ENCODE peak calls at places on chromosomes 16 and 17, in seven cellular contexts. I, O, U, B, R, Z and G are unnamed samples.

GRCh38 chr16:12793120-12793889 is 10.4 kb downstream of the CPPED1 start:
- DNase-seq in I (no peak), O (no peak), U (no peak), B (no peak), R (no peak), Z (no peak), G (no peak)

GRCh38 chr17:5237541-5238016 is 2.9 kb upstream of the SCIMP start:
- DNase-seq in I (no peak), O (peak), U (no peak), B (no peak), R (no peak), Z (peak), G (peak)

GRCh38 chr17:17161759-17162158 is 44.4 kb downstream of the PLD6 start:
- DNase-seq in I (no peak), O (no peak), U (no peak), B (no peak), R (no peak), Z (no peak), G (no peak)

GRCh38 chr16:54361813-54362212 is 75.2 kb upstream of the IRX3 start:
- DNase-seq in I (no peak), O (no peak), U (no peak), B (no peak), R (no peak), Z (no peak), G (no peak)

GRCh38 chr17:40072481-40073346 is 9.9 kb downstream of the THRA start:
- DNase-seq in I (no peak), O (no peak), U (no peak), B (no peak), R (no peak), Z (no peak), G (no peak)

GRCh38 chr17:76561332-76561731 is 21.5 kb downstream of the PRCD start:
- DNase-seq in I (no peak), O (no peak), U (no peak), B (no peak), R (peak), Z (no peak), G (no peak)

GRCh38 chr17:488993-489757 is 136.6 kb upstream of the RPH3AL start:
- DNase-seq in I (peak), O (no peak), U (no peak), B (no peak), R (peak), Z (peak), G (no peak)

GRCh38 chr17:80647746-80648145 is 103.1 kb downstream of the RPTOR start:
- DNase-seq in I (peak), O (no peak), U (peak), B (no peak), R (no peak), Z (no peak), G (peak)

GRCh38 chr17:82497483-82498405 is 21.8 kb upstream of the FOXK2 start:
- DNase-seq in I (no peak), O (peak), U (no peak), B (peak), R (peak), Z (no peak), G (no peak)

GRCh38 chr16:3118846-3119245 is 6.5 kb downstream of the ZNF205 start:
- DNase-seq in I (no peak), O (no peak), U (no peak), B (no peak), R (no peak), Z (no peak), G (no peak)